ENCODE peak calls at places on chromosomes 4 and X, in eight cellular contexts. R is endothelial cell; T is astrocyte; P is SJSA1; A is T-cell; B is prostate gland; S is GM19239; U is stimulated activated CD4-positive, alpha-beta T cell treated with anti-CD3 and anti-CD28 coated beads, Interleukin-1b, Interleukin-23, amount 100 ng/mL, for 48 hours. W is an unnamed sample.

GRCh38 chrX:41827886-41828285 is 95.5 kb downstream of the CASK start:
- DNase-seq in R (no peak), T (peak), B (no peak), A (no peak), P (no peak), U (no peak), S (no peak), W (no peak)

GRCh38 chr4:173666-174314 is 49.5 kb downstream of the ZNF718 start:
- DNase-seq in U (no peak), B (no peak), R (no peak), A (no peak), P (no peak), S (no peak), T (no peak), W (no peak)

GRCh38 chr4:44257461-44257860 is 191.1 kb downstream of the KCTD8 start:
- DNase-seq in U (no peak), P (no peak), S (no peak), A (no peak), B (no peak), T (peak), R (no peak), W (no peak)

GRCh38 chr4:26150948-26151347 is 169.9 kb upstream of the RBPJ start:
- DNase-seq in T (peak), A (no peak), S (no peak), P (no peak), B (no peak), R (no peak), U (peak), W (no peak)

GRCh38 chrX:154409222-154409871 is at the start of gene DNASE1L1:
- DNase-seq in U (no peak), P (peak), B (peak), S (no peak), T (peak), A (no peak), R (peak), W (no peak)

GRCh38 chr4:76998251-76998901 is 48.8 kb downstream of the SEPTIN11 start:
- DNase-seq in U (no peak), R (no peak), P (no peak), B (no peak), A (no peak), T (peak), S (no peak), W (no peak)

GRCh38 chrX:113422323-113422722 is 581.7 kb upstream of the AMOT start:
- DNase-seq in T (no peak), B (no peak), S (no peak), A (no peak), R (no peak), U (no peak), P (no peak), W (no peak)

GRCh38 chrX:151713859-151714258 is 2.0 kb upstream of the FATE1 start:
- DNase-seq in R (peak), U (no peak), A (no peak), T (no peak), S (no peak), B (no peak), P (no peak), W (peak)

GRCh38 chrX:69546417-69546816 is 42.3 kb downstream of the NALF2 start:
- DNase-seq in R (no peak), U (no peak), P (no peak), A (no peak), S (no peak), T (no peak), B (no peak), W (no peak)